ENCODE peak calls at places on chromosomes 3 and 15, in seven cellular contexts. D is activated CD8-positive, alpha-beta memory T cell treated with anti-CD3 and anti-CD28 coated beads for 4 hours; U is AG09319; A is heart right ventricle; F is right cardiac atrium; L is brain microvascular endothelial cell; K is activated T-helper 1 cell treated with anti-CD3 and anti-CD28 coated beads, Interleukin-2, amount 50 U/mL, for 16 hours. I is an unnamed sample.

GRCh38 chr15:99084965-99085364 is 19.9 kb upstream of the SYNM start:
- DNase-seq in D (no peak), U (no peak), A (no peak), F (no peak), L (no peak), K (no peak), I (no peak)

GRCh38 chr15:77009646-77010311 is 14.9 kb downstream of the PSTPIP1 start:
- DNase-seq in D (no peak), U (no peak), A (no peak), F (peak), L (no peak), K (no peak), I (no peak)

GRCh38 chr3:96017556-96017955 is 796.8 kb upstream of the EPHA6 start:
- DNase-seq in D (no peak), U (no peak), A (no peak), F (no peak), L (no peak), K (no peak), I (no peak)

GRCh38 chr3:47128110-47128509 is 35.8 kb downstream of the SETD2 start:
- DNase-seq in D (no peak), U (no peak), A (no peak), F (no peak), L (no peak), K (no peak), I (no peak)

GRCh38 chr15:98599911-98600685 is 48.2 kb upstream of the IGF1R start:
- DNase-seq in D (no peak), U (peak), A (peak), F (peak), L (peak), K (no peak), I (peak)

GRCh38 chr3:149414557-149415231 is 37.2 kb upstream of the TM4SF1 start:
- DNase-seq in D (no peak), U (no peak), A (no peak), F (no peak), L (no peak), K (no peak), I (no peak)

GRCh38 chr3:179148446-179149238 is 485 bp downstream of the PIK3CA start:
- DNase-seq in D (peak), U (no peak), A (peak), F (peak), L (peak), K (peak), I (no peak)

GRCh38 chr3:79019137-79019923 is 748.5 kb downstream of the ROBO1 start:
- DNase-seq in D (no peak), U (peak), A (peak), F (peak), L (peak), K (no peak), I (peak)

GRCh38 chr15:69300129-69300588 is 1.4 kb downstream of the PAQR5 start:
- DNase-seq in D (no peak), U (no peak), A (no peak), F (no peak), L (no peak), K (no peak), I (no peak)

GRCh38 chr3:67901681-67902080 is 247.3 kb upstream of the SUCLG2 start:
- DNase-seq in D (no peak), U (no peak), A (no peak), F (no peak), L (no peak), K (no peak), I (no peak)

GRCh38 chr3:119311191-119311925 is 17.2 kb downstream of the ARHGAP31 start:
- DNase-seq in D (no peak), U (no peak), A (no peak), F (no peak), L (peak), K (no peak), I (no peak)

GRCh38 chr15:42018306-42019224 is 2.3 kb downstream of the PLA2G4E start:
- DNase-seq in D (no peak), U (no peak), A (peak), F (peak), L (no peak), K (no peak), I (no peak)

GRCh38 chr3:30511524-30512278 is 94.7 kb upstream of the TGFBR2 start:
- DNase-seq in D (no peak), U (peak), A (no peak), F (no peak), L (peak), K (no peak), I (no peak)

GRCh38 chr15:99651023-99651807 is 82.0 kb downstream of the LYSMD4 start:
- DNase-seq in D (no peak), U (no peak), A (no peak), F (no peak), L (peak), K (no peak), I (no peak)

GRCh38 chr15:76935620-76936019 is 4.1 kb downstream of the RCN2 start:
- DNase-seq in D (no peak), U (no peak), A (no peak), F (no peak), L (no peak), K (no peak), I (no peak)

GRCh38 chr3:492586-493296 is 296.2 kb downstream of the CHL1 start:
- DNase-seq in D (no peak), U (no peak), A (no peak), F (no peak), L (no peak), K (no peak), I (no peak)

I was measured in omental fat pad.